ENCODE peak calls at places on chromosomes 5 and 9, in five cellular contexts. One of them, this sample, is unnamed.

GRCh38 chr5:107979272-107979671 is 308.5 kb upstream of the EFNA5 start:
- DNase-seq in anterior cingulate cortex: no peak
- DNase-seq in LoVo: no peak
- DNase-seq in NCI-H748 treated with DMSO at 0.1 percent for 48 hours: peak; percentile 93
- DNase-seq in lower leg skin: no peak
- DNase-seq in this sample: no peak

GRCh38 chr9:13941686-13942085 is 372.3 kb downstream of the NFIB start:
- DNase-seq in anterior cingulate cortex: no peak
- DNase-seq in LoVo: no peak
- DNase-seq in NCI-H748 treated with DMSO at 0.1 percent for 48 hours: no peak
- DNase-seq in lower leg skin: no peak
- DNase-seq in this sample: no peak

GRCh38 chr9:115627511-115627910 is 509.6 kb upstream of the TNC start:
- DNase-seq in anterior cingulate cortex: no peak
- DNase-seq in LoVo: no peak
- DNase-seq in NCI-H748 treated with DMSO at 0.1 percent for 48 hours: no peak
- DNase-seq in lower leg skin: no peak
- DNase-seq in this sample: no peak

GRCh38 chr5:141923443-141924313 is at the start of gene DELE1:
- DNase-seq in anterior cingulate cortex: peak; percentile 86
- DNase-seq in LoVo: peak; percentile 97
- DNase-seq in NCI-H748 treated with DMSO at 0.1 percent for 48 hours: no peak
- DNase-seq in lower leg skin: peak; percentile 93
- DNase-seq in this sample: peak; percentile 96

GRCh38 chr5:148532962-148533670 is 121.2 kb downstream of the HTR4 start:
- DNase-seq in anterior cingulate cortex: no peak
- DNase-seq in LoVo: no peak
- DNase-seq in NCI-H748 treated with DMSO at 0.1 percent for 48 hours: no peak
- DNase-seq in lower leg skin: no peak
- DNase-seq in this sample: no peak

GRCh38 chr5:115986358-115986757 is 24.1 kb downstream of the LVRN start:
- DNase-seq in anterior cingulate cortex: no peak
- DNase-seq in LoVo: no peak
- DNase-seq in NCI-H748 treated with DMSO at 0.1 percent for 48 hours: no peak
- DNase-seq in lower leg skin: no peak
- DNase-seq in this sample: no peak

GRCh38 chr5:173941758-173942401 is 47.1 kb upstream of the C5orf47 start:
- DNase-seq in anterior cingulate cortex: no peak
- DNase-seq in LoVo: no peak
- DNase-seq in NCI-H748 treated with DMSO at 0.1 percent for 48 hours: no peak
- DNase-seq in lower leg skin: no peak
- DNase-seq in this sample: no peak

GRCh38 chr5:42252306-42252705 is 170.9 kb upstream of the GHR start:
- DNase-seq in anterior cingulate cortex: no peak
- DNase-seq in LoVo: no peak
- DNase-seq in NCI-H748 treated with DMSO at 0.1 percent for 48 hours: no peak
- DNase-seq in lower leg skin: no peak
- DNase-seq in this sample: no peak

GRCh38 chr9:37859043-37859442 is 44.9 kb downstream of the SLC25A51 start:
- DNase-seq in anterior cingulate cortex: no peak
- DNase-seq in LoVo: no peak
- DNase-seq in NCI-H748 treated with DMSO at 0.1 percent for 48 hours: no peak
- DNase-seq in lower leg skin: no peak
- DNase-seq in this sample: no peak

GRCh38 chr5:142844881-142845280 is 74.7 kb downstream of the ARHGAP26 start:
- DNase-seq in anterior cingulate cortex: no peak
- DNase-seq in LoVo: no peak
- DNase-seq in NCI-H748 treated with DMSO at 0.1 percent for 48 hours: no peak
- DNase-seq in lower leg skin: no peak
- DNase-seq in this sample: no peak

GRCh38 chr9:16213781-16214515 is 656.5 kb downstream of the BNC2 start:
- DNase-seq in anterior cingulate cortex: no peak
- DNase-seq in LoVo: no peak
- DNase-seq in NCI-H748 treated with DMSO at 0.1 percent for 48 hours: no peak
- DNase-seq in lower leg skin: peak; percentile 52
- DNase-seq in this sample: peak; percentile 67

GRCh38 chr9:77710965-77711657 is 63.0 kb upstream of the GNA14 start:
- DNase-seq in anterior cingulate cortex: no peak
- DNase-seq in LoVo: no peak
- DNase-seq in NCI-H748 treated with DMSO at 0.1 percent for 48 hours: no peak
- DNase-seq in lower leg skin: no peak
- DNase-seq in this sample: no peak

GRCh38 chr5:139181835-139182452 is 16.2 kb downstream of the SIL1 start:
- DNase-seq in anterior cingulate cortex: no peak
- DNase-seq in LoVo: peak; percentile 31
- DNase-seq in NCI-H748 treated with DMSO at 0.1 percent for 48 hours: no peak
- DNase-seq in lower leg skin: no peak
- DNase-seq in this sample: no peak

GRCh38 chr9:122346478-122347347 is 24.1 kb upstream of the PTGS1 start:
- DNase-seq in anterior cingulate cortex: no peak
- DNase-seq in LoVo: peak; percentile 29
- DNase-seq in NCI-H748 treated with DMSO at 0.1 percent for 48 hours: no peak
- DNase-seq in lower leg skin: no peak
- DNase-seq in this sample: peak; percentile 41

GRCh38 chr5:176540956-176541337 is 3.7 kb upstream of the RNF44 start:
- DNase-seq in anterior cingulate cortex: no peak
- DNase-seq in LoVo: no peak
- DNase-seq in NCI-H748 treated with DMSO at 0.1 percent for 48 hours: no peak
- DNase-seq in lower leg skin: no peak
- DNase-seq in this sample: no peak

GRCh38 chr9:37529111-37529510 is 43.4 kb downstream of the POLR1E start:
- DNase-seq in anterior cingulate cortex: no peak
- DNase-seq in LoVo: no peak
- DNase-seq in NCI-H748 treated with DMSO at 0.1 percent for 48 hours: peak; percentile 12
- DNase-seq in lower leg skin: peak; percentile 19
- DNase-seq in this sample: no peak

GRCh38 chr5:124453221-124454032 is 293.0 kb downstream of the ZNF608 start:
- DNase-seq in anterior cingulate cortex: no peak
- DNase-seq in LoVo: peak; percentile 34
- DNase-seq in NCI-H748 treated with DMSO at 0.1 percent for 48 hours: no peak
- DNase-seq in lower leg skin: no peak
- DNase-seq in this sample: no peak

GRCh38 chr9:128526729-128527128 is 22.2 kb downstream of the GLE1 start:
- DNase-seq in anterior cingulate cortex: no peak
- DNase-seq in LoVo: no peak
- DNase-seq in NCI-H748 treated with DMSO at 0.1 percent for 48 hours: no peak
- DNase-seq in lower leg skin: no peak
- DNase-seq in this sample: no peak

GRCh38 chr5:54835642-54836041 is 149.8 kb downstream of the ESM1 start:
- DNase-seq in anterior cingulate cortex: no peak
- DNase-seq in LoVo: no peak
- DNase-seq in NCI-H748 treated with DMSO at 0.1 percent for 48 hours: no peak
- DNase-seq in lower leg skin: no peak
- DNase-seq in this sample: no peak

GRCh38 chr5:1217596-1218206 is 7.5 kb upstream of the SLC6A18 start:
- DNase-seq in anterior cingulate cortex: no peak
- DNase-seq in LoVo: no peak
- DNase-seq in NCI-H748 treated with DMSO at 0.1 percent for 48 hours: no peak
- DNase-seq in lower leg skin: no peak
- DNase-seq in this sample: no peak

GRCh38 chr5:151020304-151021031 is at the start of gene GPX3:
- DNase-seq in anterior cingulate cortex: no peak
- DNase-seq in LoVo: peak; percentile 39
- DNase-seq in NCI-H748 treated with DMSO at 0.1 percent for 48 hours: peak; percentile 31
- DNase-seq in lower leg skin: peak; percentile 93
- DNase-seq in this sample: peak; percentile 90

GRCh38 chr5:111116550-111116949 is 24.4 kb downstream of the WDR36 start:
- DNase-seq in anterior cingulate cortex: no peak
- DNase-seq in LoVo: no peak
- DNase-seq in NCI-H748 treated with DMSO at 0.1 percent for 48 hours: no peak
- DNase-seq in lower leg skin: no peak
- DNase-seq in this sample: no peak

GRCh38 chr5:178361657-178362445 is 129.2 kb upstream of the PHYKPL start:
- DNase-seq in anterior cingulate cortex: no peak
- DNase-seq in LoVo: no peak
- DNase-seq in NCI-H748 treated with DMSO at 0.1 percent for 48 hours: no peak
- DNase-seq in lower leg skin: no peak
- DNase-seq in this sample: no peak

GRCh38 chr9:72633966-72634365 is 112.6 kb downstream of the TMC1 start:
- DNase-seq in anterior cingulate cortex: no peak
- DNase-seq in LoVo: no peak
- DNase-seq in NCI-H748 treated with DMSO at 0.1 percent for 48 hours: no peak
- DNase-seq in lower leg skin: no peak
- DNase-seq in this sample: no peak

GRCh38 chr9:93302586-93303257 is 118.8 kb downstream of the WNK2 start:
- DNase-seq in anterior cingulate cortex: no peak
- DNase-seq in LoVo: peak; percentile 10
- DNase-seq in NCI-H748 treated with DMSO at 0.1 percent for 48 hours: no peak
- DNase-seq in lower leg skin: no peak
- DNase-seq in this sample: no peak

GRCh38 chr9:121944741-121945191 is 148.3 kb downstream of the TTLL11 start:
- DNase-seq in anterior cingulate cortex: no peak
- DNase-seq in LoVo: no peak
- DNase-seq in NCI-H748 treated with DMSO at 0.1 percent for 48 hours: no peak
- DNase-seq in lower leg skin: no peak
- DNase-seq in this sample: no peak

GRCh38 chr9:138037140-138037539 is 159.6 kb downstream of the CACNA1B start:
- DNase-seq in anterior cingulate cortex: no peak
- DNase-seq in LoVo: no peak
- DNase-seq in NCI-H748 treated with DMSO at 0.1 percent for 48 hours: no peak
- DNase-seq in lower leg skin: no peak
- DNase-seq in this sample: no peak